ENCODE peak calls at places on chromosomes 11 and 22, in ten cellular contexts. F is IMR-90, B is PC-3, Z is HepG2, N is PC-9, Y is neural progenitor cell, U is MM.1S, Q is mammary epithelial cell, C is H1, K is HCT116. M is an unnamed sample.

GRCh38 chr22:19911540-19912235 is 29.9 kb upstream of the COMT start:
- DNase-seq in F (no peak), B (no peak), Z (no peak), N (no peak), Y (no peak), U (no peak), Q (no peak), C (no peak), K (no peak), M (no peak)

GRCh38 chr11:65314501-65315203 is at the start of gene CDC42EP2:
- DNase-seq in F (peak), B (peak), Z (peak), N (peak), Y (peak), U (peak), Q (peak), C (no peak), K (peak), M (peak)

GRCh38 chr11:2390871-2391662 is 9.5 kb upstream of the TSSC4 start:
- DNase-seq in F (peak), B (peak), Z (no peak), N (peak), Y (peak), U (no peak), Q (peak), C (peak), K (no peak), M (peak)

GRCh38 chr11:112302226-112302868 is 41.7 kb upstream of the PLET1 start:
- DNase-seq in F (peak), B (peak), Z (no peak), N (no peak), Y (peak), U (no peak), Q (no peak), C (no peak), K (no peak), M (no peak)

GRCh38 chr11:14422052-14422813 is 63.2 kb upstream of the RRAS2 start:
- DNase-seq in F (peak), B (peak), Z (peak), N (peak), Y (peak), U (no peak), Q (peak), C (peak), K (peak), M (peak)

GRCh38 chr11:1502971-1503707 is 16.6 kb upstream of the MOB2 start:
- DNase-seq in F (no peak), B (no peak), Z (no peak), N (no peak), Y (no peak), U (no peak), Q (no peak), C (no peak), K (no peak), M (no peak)

GRCh38 chr11:130554241-130555055 is 106.0 kb downstream of the ADAMTS15 start:
- DNase-seq in F (peak), B (peak), Z (no peak), N (peak), Y (no peak), U (no peak), Q (peak), C (no peak), K (no peak), M (no peak)

GRCh38 chr11:23320131-23320530 is 459.9 kb upstream of the CCDC179 start:
- DNase-seq in F (no peak), B (no peak), Z (no peak), N (no peak), Y (no peak), U (no peak), Q (no peak), C (no peak), K (no peak), M (no peak)

GRCh38 chr11:131449391-131450019 is 79.1 kb downstream of the NTM start:
- DNase-seq in F (no peak), B (no peak), Z (no peak), N (no peak), Y (no peak), U (no peak), Q (no peak), C (no peak), K (no peak), M (no peak)

GRCh38 chr11:92941676-92942571 is 27.5 kb upstream of the MTNR1B start:
- DNase-seq in F (peak), B (peak), Z (peak), N (no peak), Y (peak), U (peak), Q (peak), C (no peak), K (peak), M (no peak)

GRCh38 chr22:19509923-19510322 is 14.3 kb downstream of the CLDN5 start:
- DNase-seq in F (no peak), B (no peak), Z (no peak), N (no peak), Y (no peak), U (no peak), Q (no peak), C (no peak), K (no peak), M (no peak)

GRCh38 chr11:118530180-118530682 is 761 bp upstream of the TMEM25 start:
- DNase-seq in F (peak), B (peak), Z (no peak), N (no peak), Y (no peak), U (no peak), Q (peak), C (no peak), K (no peak), M (no peak)

GRCh38 chr11:7706377-7706776 is at the start of gene OVCH2:
- DNase-seq in F (no peak), B (no peak), Z (no peak), N (no peak), Y (no peak), U (no peak), Q (no peak), C (no peak), K (no peak), M (no peak)

GRCh38 chr22:19448076-19448607 is 631 bp upstream of the C22orf39 start:
- DNase-seq in F (peak), B (peak), Z (peak), N (peak), Y (peak), U (peak), Q (peak), C (no peak), K (no peak), M (peak)

GRCh38 chr22:43092085-43092484 is 2.9 kb upstream of the TTLL1 start:
- DNase-seq in F (peak), B (no peak), Z (no peak), N (no peak), Y (no peak), U (no peak), Q (no peak), C (no peak), K (no peak), M (no peak)

GRCh38 chr11:93737904-93738612 is 3.2 kb downstream of the TAF1D start:
- DNase-seq in F (peak), B (peak), Z (no peak), N (no peak), Y (no peak), U (peak), Q (peak), C (no peak), K (no peak), M (no peak)

GRCh38 chr22:23751441-23751996 is 607 bp upstream of the ZNF70 start:
- DNase-seq in F (no peak), B (no peak), Z (no peak), N (no peak), Y (peak), U (no peak), Q (no peak), C (no peak), K (no peak), M (no peak)

GRCh38 chr11:64885367-64886286 is 7.2 kb upstream of the EHD1 start:
- DNase-seq in F (peak), B (peak), Z (peak), N (no peak), Y (no peak), U (no peak), Q (no peak), C (no peak), K (no peak), M (no peak)

GRCh38 chr11:70912226-70912840 is 340.0 kb downstream of the SHANK2 start:
- DNase-seq in F (peak), B (no peak), Z (no peak), N (no peak), Y (no peak), U (no peak), Q (no peak), C (no peak), K (no peak), M (no peak)

GRCh38 chr11:1071571-1072115 is 3.0 kb upstream of the MUC2 start:
- DNase-seq in F (no peak), B (no peak), Z (no peak), N (no peak), Y (no peak), U (no peak), Q (no peak), C (no peak), K (no peak), M (no peak)

GRCh38 chr22:28245579-28246224 is 326.6 kb upstream of the PITPNB start:
- DNase-seq in F (no peak), B (no peak), Z (peak), N (no peak), Y (no peak), U (no peak), Q (no peak), C (no peak), K (no peak), M (no peak)

GRCh38 chr11:123083623-123084029 is 21.7 kb upstream of the HSPA8 start:
- DNase-seq in F (peak), B (peak), Z (peak), N (peak), Y (no peak), U (no peak), Q (peak), C (no peak), K (peak), M (peak)

GRCh38 chr11:93236741-93237675 is 39.2 kb upstream of the SLC36A4 start:
- DNase-seq in F (peak), B (peak), Z (peak), N (no peak), Y (peak), U (peak), Q (peak), C (peak), K (peak), M (peak)

GRCh38 chr11:109707411-109707810 is 285.4 kb downstream of the C11orf87 start:
- DNase-seq in F (no peak), B (no peak), Z (no peak), N (no peak), Y (no peak), U (no peak), Q (no peak), C (no peak), K (no peak), M (no peak)

GRCh38 chr11:11476499-11476898 is 123.4 kb upstream of the CSNK2A3 start:
- DNase-seq in F (no peak), B (no peak), Z (no peak), N (no peak), Y (no peak), U (no peak), Q (peak), C (no peak), K (no peak), M (no peak)

GRCh38 chr22:30705710-30706651 is 11.3 kb downstream of the OSBP2 start:
- DNase-seq in F (peak), B (peak), Z (peak), N (no peak), Y (peak), U (peak), Q (no peak), C (no peak), K (peak), M (no peak)

GRCh38 chr11:122168218-122168617 is 52.2 kb upstream of the BLID start:
- DNase-seq in F (no peak), B (peak), Z (no peak), N (no peak), Y (no peak), U (no peak), Q (peak), C (no peak), K (no peak), M (no peak)

GRCh38 chr11:60777572-60777971 is 7.6 kb upstream of the MS4A10 start:
- DNase-seq in F (peak), B (peak), Z (peak), N (no peak), Y (no peak), U (no peak), Q (peak), C (no peak), K (no peak), M (no peak)

GRCh38 chr11:73218106-73218829 is at the start of gene P2RY2:
- DNase-seq in F (no peak), B (peak), Z (peak), N (peak), Y (peak), U (peak), Q (peak), C (peak), K (peak), M (no peak)

GRCh38 chr22:28019881-28020861 is 101.1 kb upstream of the PITPNB start:
- DNase-seq in F (peak), B (peak), Z (peak), N (peak), Y (peak), U (peak), Q (peak), C (peak), K (peak), M (peak)

GRCh38 chr22:26325641-26326040 is 103.4 kb upstream of the ASPHD2 start:
- DNase-seq in F (no peak), B (no peak), Z (no peak), N (no peak), Y (no peak), U (no peak), Q (no peak), C (no peak), K (no peak), M (no peak)

GRCh38 chr22:23970816-23971482 is 3.3 kb downstream of the DDT start:
- DNase-seq in F (no peak), B (no peak), Z (no peak), N (no peak), Y (no peak), U (no peak), Q (no peak), C (no peak), K (no peak), M (no peak)

GRCh38 chr11:131253885-131254204 is 116.6 kb upstream of the NTM start:
- DNase-seq in F (peak), B (no peak), Z (no peak), N (no peak), Y (peak), U (no peak), Q (no peak), C (peak), K (no peak), M (no peak)

GRCh38 chr11:103959279-103959930 is 77.0 kb upstream of the DDI1 start:
- DNase-seq in F (peak), B (peak), Z (no peak), N (no peak), Y (no peak), U (peak), Q (no peak), C (no peak), K (no peak), M (no peak)

GRCh38 chr11:103953797-103954495 is 82.5 kb upstream of the DDI1 start:
- DNase-seq in F (no peak), B (no peak), Z (no peak), N (no peak), Y (no peak), U (no peak), Q (no peak), C (no peak), K (no peak), M (no peak)

GRCh38 chr11:103964390-103964789 is 72.0 kb upstream of the DDI1 start:
- DNase-seq in F (no peak), B (no peak), Z (no peak), N (no peak), Y (no peak), U (no peak), Q (no peak), C (no peak), K (no peak), M (no peak)

GRCh38 chr11:103961010-103961409 is 75.4 kb upstream of the DDI1 start:
- DNase-seq in F (peak), B (peak), Z (no peak), N (no peak), Y (no peak), U (no peak), Q (peak), C (no peak), K (no peak), M (no peak)

GRCh38 chr11:103958475-103959215 is 77.8 kb upstream of the DDI1 start:
- DNase-seq in F (peak), B (no peak), Z (no peak), N (no peak), Y (no peak), U (peak), Q (no peak), C (no peak), K (no peak), M (no peak)
- H3K4me2 ChIP-seq in F (no peak), B (no peak), Z (no peak), N (no peak), Y (no peak), U (peak), Q (no peak), C (no peak), K (no peak), M (no peak)

DNA sequence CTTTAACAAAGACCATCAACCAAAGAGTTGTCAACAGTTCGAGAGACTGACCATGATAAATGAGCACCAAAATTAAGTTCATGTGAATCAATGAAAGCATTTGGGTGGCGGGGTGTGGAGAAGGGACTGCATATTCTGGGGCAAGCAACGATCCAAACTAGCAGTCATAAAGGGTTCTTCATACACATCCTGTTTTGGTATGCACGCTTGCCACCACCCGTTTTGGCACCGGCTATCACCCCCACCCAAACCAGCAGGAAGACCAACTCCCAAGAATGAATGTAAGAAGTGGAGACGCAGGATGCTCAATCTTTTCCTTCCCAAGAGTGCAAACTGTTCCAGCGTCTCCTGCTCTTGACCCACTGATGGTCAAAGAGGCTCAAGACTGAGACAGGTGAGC is 80.8 kb downstream of the SGSM3 start:
- DNase-seq in F (no peak), B (no peak), Z (no peak), N (no peak), Y (no peak), U (no peak), Q (no peak), C (no peak), K (no peak), M (no peak)
- H2AFZ ChIP-seq in F (no peak), B (no peak), Z (no peak), N (no peak), Y (no peak), U (no peak), Q (no peak), C (no peak), K (no peak), M (no peak)

DNA sequence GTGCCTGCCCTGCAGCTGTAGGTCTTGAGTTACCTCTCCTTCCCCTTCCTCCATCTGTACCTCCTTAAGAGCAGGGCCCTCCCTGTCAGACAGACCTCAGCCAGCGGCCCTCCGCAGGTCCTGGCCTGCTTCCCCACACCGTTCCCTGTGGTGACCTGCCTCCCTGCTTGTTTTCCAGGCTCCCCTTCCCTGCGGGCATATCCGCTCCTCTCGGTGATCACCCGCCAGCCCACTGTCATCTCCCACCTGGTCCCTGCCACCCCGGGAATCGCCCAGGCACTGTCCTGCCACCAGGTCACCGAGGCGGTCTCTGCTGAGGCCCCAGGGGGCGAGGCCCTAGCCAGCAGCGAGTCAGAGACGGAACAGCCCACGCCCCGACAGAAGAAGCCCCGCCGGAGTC is 60.9 kb downstream of the BARX2 start:
- DNase-seq in F (no peak), B (no peak), Z (no peak), N (no peak), Y (no peak), U (no peak), Q (no peak), C (no peak), K (no peak), M (no peak)
- H3K27ac ChIP-seq in F (no peak), B (no peak), Z (no peak), N (no peak), Y (no peak), U (peak), Q (no peak), C (no peak), K (no peak), M (no peak)

DNA sequence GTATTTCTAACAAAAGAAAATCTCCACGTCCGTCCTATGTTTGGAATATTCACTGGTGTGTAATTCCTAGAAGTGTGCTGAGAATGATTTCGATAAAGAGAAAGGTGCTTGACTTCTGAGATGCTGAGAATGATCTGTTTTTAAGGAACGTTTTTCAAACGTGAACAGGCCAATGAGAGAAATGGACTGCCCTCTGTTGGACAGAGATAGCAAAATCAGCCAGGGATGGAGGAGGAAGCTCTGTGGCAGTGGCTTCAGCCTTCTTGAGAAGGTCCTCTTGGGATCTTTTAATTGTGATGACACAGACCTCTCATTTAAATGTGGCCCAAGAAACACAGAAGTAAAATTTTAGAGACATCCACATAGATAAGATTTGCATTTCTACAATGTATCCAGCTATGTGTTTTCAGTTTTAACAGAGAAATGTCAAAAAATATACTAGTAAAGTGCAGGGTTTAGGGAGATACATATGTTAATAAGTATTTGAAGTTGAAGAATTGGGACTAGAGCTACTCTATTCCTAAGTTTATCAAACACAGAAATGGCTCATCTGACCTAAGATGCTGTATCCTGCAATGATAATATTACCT is 84.0 kb upstream of the RCN1 start:
- DNase-seq in F (peak), B (peak), Z (peak), N (peak), Y (peak), U (peak), Q (peak), C (no peak), K (peak), M (peak)
- H3K4me2 ChIP-seq in F (no peak), B (no peak), Z (no peak), N (no peak), Y (no peak), U (peak), Q (no peak), C (no peak), K (no peak), M (no peak)

GRCh38 chr22:49760630-49761571 is 66.8 kb downstream of the BRD1 start:
- DNase-seq in F (no peak), B (no peak), Z (no peak), N (no peak), Y (no peak), U (peak), Q (no peak), C (no peak), K (no peak), M (peak)
- H2AFZ ChIP-seq in F (peak), B (no peak), Z (peak), N (no peak), Y (no peak), U (peak), Q (peak), C (peak), K (no peak), M (no peak)

DNA sequence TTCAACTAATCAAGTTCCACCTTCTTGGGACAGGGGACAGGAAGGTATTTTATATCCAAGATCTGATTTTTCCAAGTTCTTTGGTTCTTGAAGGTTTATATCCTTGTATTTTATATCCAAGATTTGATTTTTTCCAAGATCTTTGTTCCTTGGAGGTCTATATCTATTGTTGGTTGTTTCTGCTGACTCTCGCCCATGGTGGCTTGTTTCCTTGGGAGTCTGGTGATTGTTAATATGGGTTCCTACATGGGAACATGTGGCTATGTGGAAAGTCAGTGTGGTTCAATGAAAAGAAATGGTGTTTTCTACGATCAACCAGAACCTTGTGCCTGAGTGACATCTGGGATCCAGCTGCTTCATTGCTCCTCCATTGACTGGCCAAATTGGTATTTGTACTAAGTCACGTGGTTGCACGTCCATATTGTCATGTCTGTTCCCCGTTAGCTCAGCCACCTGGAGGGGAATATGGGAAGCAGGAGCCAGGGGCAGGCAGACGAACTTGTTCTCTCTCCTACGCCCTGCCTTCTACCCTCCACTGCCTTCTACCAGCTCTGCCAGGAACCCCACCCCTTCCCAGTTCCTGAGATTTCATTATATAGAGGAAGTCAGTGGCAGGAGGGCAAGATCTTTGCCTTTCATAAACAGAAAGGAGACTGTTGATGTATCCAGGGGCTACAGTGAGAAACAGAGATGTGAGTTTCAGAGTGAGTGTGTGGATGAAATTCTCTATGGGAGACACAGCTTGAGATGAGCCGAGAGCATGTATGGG is 11.1 kb upstream of the CSF2RB start:
- DNase-seq in F (no peak), B (no peak), Z (no peak), N (no peak), Y (no peak), U (no peak), Q (no peak), C (no peak), K (no peak), M (no peak)
- H3K27ac ChIP-seq in F (no peak), B (no peak), Z (no peak), N (no peak), Y (no peak), U (peak), Q (no peak), C (no peak), K (no peak), M (no peak)

GRCh38 chr11:35516361-35516760 is 9.1 kb downstream of the PAMR1 start:
- DNase-seq in F (no peak), B (no peak), Z (no peak), N (no peak), Y (no peak), U (no peak), Q (peak), C (no peak), K (no peak), M (no peak)
- H3K4me2 ChIP-seq in F (no peak), B (no peak), Z (no peak), N (no peak), Y (peak), U (no peak), Q (peak), C (no peak), K (no peak), M (no peak)

M was measured in DND-41.